ENCODE peak calls at places on chromosomes 1 and 21, in seven cellular contexts. K is A673, Y is psoas muscle, I is uterus, N is SJSA1, D is neuronal stem cell, Z is neural progenitor cell. A is an unnamed sample. For H3K36me3, the result is how much of the 10 kb centered on the place peaks cover.

GRCh38 chr21:44773291-44773932 is 28.2 kb downstream of the UBE2G2 start:
- DNase-seq in K (peak), Y (no peak), I (no peak), N (peak), D (no peak), Z (no peak), A (no peak)

GRCh38 chr1:240254006-240254405 is 162.3 kb downstream of the FMN2 start:
- DNase-seq in K (no peak), Y (no peak), I (no peak), N (no peak), D (no peak), Z (no peak), A (no peak)

GRCh38 chr1:32240140-32240951 is 6.7 kb upstream of the FAM167B start:
- DNase-seq in K (peak), Y (peak), I (peak), N (peak), D (peak), Z (peak), A (no peak)

GRCh38 chr1:205939690-205940330 is 3.4 kb downstream of the SLC26A9 start:
- DNase-seq in K (peak), Y (no peak), I (no peak), N (no peak), D (peak), Z (peak), A (no peak)

GRCh38 chr1:203610061-203610460 is 16.6 kb upstream of the ATP2B4 start:
- DNase-seq in K (no peak), Y (no peak), I (no peak), N (no peak), D (no peak), Z (no peak), A (no peak)

GRCh38 chr1:97820470-97821188 is 100.2 kb downstream of the DPYD start:
- DNase-seq in K (peak), Y (no peak), I (no peak), N (no peak), D (no peak), Z (peak), A (no peak)

GRCh38 chr1:227944066-227944930 is 3.4 kb downstream of the WNT9A start:
- DNase-seq in K (no peak), Y (peak), I (peak), N (peak), D (no peak), Z (no peak), A (no peak)

GRCh38 chr1:228989992-228990827 is 254.9 kb downstream of the RHOU start:
- DNase-seq in K (no peak), Y (peak), I (peak), N (no peak), D (no peak), Z (no peak), A (no peak)

GRCh38 chr1:43541721-43542401 is 11.2 kb downstream of the PTPRF start:
- DNase-seq in K (no peak), Y (peak), I (peak), N (no peak), D (no peak), Z (no peak), A (no peak)

GRCh38 chr1:230236301-230236700 is 169.3 kb downstream of the GALNT2 start:
- DNase-seq in K (peak), Y (no peak), I (no peak), N (no peak), D (no peak), Z (no peak), A (no peak)
- H3K36me3 ChIP-seq in K (under half), Y (under half), I (under half), N (under half), D (under half), Z (under half), A (under half)

GRCh38 chr1:113856011-113856410 is 15.5 kb downstream of the PTPN22 start:
- DNase-seq in K (no peak), Y (no peak), I (no peak), N (no peak), D (no peak), Z (no peak), A (no peak)
- H3K36me3 ChIP-seq in K (under half), Y (under half), I (under half), N (under half), D (under half), Z (under half), A (under half)

GRCh38 chr1:1788646-1789431 is 10.6 kb upstream of the NADK start:
- DNase-seq in K (no peak), Y (peak), I (no peak), N (no peak), D (no peak), Z (peak), A (no peak)

GRCh38 chr1:1796466-1796865 is 18.2 kb upstream of the NADK start:
- DNase-seq in K (no peak), Y (no peak), I (no peak), N (no peak), D (no peak), Z (no peak), A (no peak)

GRCh38 chr1:1794999-1795398 is 16.7 kb upstream of the NADK start:
- DNase-seq in K (no peak), Y (no peak), I (no peak), N (no peak), D (no peak), Z (no peak), A (no peak)

GRCh38 chr1:1797731-1798341 is 19.6 kb upstream of the NADK start:
- DNase-seq in K (no peak), Y (no peak), I (no peak), N (no peak), D (no peak), Z (no peak), A (no peak)

GRCh38 chr1:1793481-1794244 is 15.4 kb upstream of the NADK start:
- DNase-seq in K (no peak), Y (no peak), I (no peak), N (no peak), D (no peak), Z (no peak), A (no peak)
- H3K36me3 ChIP-seq in K (half or more), Y (half or more), I (under half), N (half or more), D (half or more), Z (under half), A (half or more)

GRCh38 chr1:170776777-170777176 is 112.8 kb downstream of the PRRX1 start:
- DNase-seq in K (no peak), Y (no peak), I (no peak), N (no peak), D (no peak), Z (no peak), A (no peak)

GRCh38 chr1:170770254-170770653 is 106.3 kb downstream of the PRRX1 start:
- DNase-seq in K (no peak), Y (no peak), I (no peak), N (no peak), D (no peak), Z (no peak), A (no peak)

DNA sequence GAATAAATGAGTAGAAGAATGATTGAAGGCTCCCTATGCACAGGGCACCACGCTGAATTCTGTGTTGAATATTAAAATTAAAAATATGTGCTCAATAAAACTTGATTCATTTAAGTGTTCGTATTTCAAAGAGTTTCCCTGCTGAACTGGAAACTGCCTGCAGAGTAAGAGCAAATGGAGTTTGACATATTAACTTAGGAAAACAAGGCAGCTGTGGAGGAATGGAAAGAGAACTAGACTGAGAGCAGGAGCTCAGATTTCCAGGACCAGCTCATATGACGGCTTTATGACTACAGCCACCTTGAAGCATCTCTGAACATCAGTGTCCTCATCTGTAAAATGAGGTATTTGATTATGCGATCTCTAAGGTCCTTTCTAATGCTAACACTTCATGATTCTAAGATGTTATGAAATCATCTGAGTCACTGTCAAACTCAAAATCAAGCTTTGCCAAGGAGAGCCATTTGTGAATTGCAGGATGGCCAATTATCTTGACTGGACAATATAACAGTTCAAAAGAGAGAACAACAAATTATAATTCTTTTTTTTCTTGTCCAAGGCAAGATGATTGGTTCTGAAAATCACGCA is 112.3 kb downstream of the PRRX1 start:
- DNase-seq in K (no peak), Y (no peak), I (no peak), N (no peak), D (no peak), Z (no peak), A (no peak)
- H3K36me3 ChIP-seq in K (under half), Y (under half), I (under half), N (under half), D (under half), Z (under half), A (under half)

A was measured in esophagus squamous epithelium.